ENCODE peak calls at places on chromosomes 13 and 19, in seven cellular contexts. E, H, J, Q, Y, M and G are unnamed samples.

GRCh38 chr13:84683448-84683847 is 801.2 kb upstream of the SLITRK1 start:
- DNase-seq in E (no peak), H (no peak), J (no peak), Q (no peak), Y (no peak), M (no peak), G (no peak)

GRCh38 chr19:6739390-6739883 is at the start of gene TRIP10:
- DNase-seq in E (peak; percentile 79), H (peak; percentile 75), J (peak; percentile 91), Q (no peak), Y (peak; percentile 65), M (peak; percentile 84), G (peak; percentile 79)

GRCh38 chr13:19817106-19817505 is 34.4 kb upstream of the PSPC1 start:
- DNase-seq in E (no peak), H (no peak), J (no peak), Q (no peak), Y (no peak), M (no peak), G (no peak)

GRCh38 chr13:113291997-113292862 is 4.8 kb upstream of the LAMP1 start:
- DNase-seq in E (peak; percentile 33), H (no peak), J (no peak), Q (no peak), Y (no peak), M (no peak), G (no peak)

GRCh38 chr19:41597600-41598041 is 21.7 kb downstream of the CEACAM21 start:
- DNase-seq in E (peak; percentile 87), H (peak; percentile 28), J (peak; percentile 79), Q (peak; percentile 16), Y (peak; percentile 99), M (peak; percentile 61), G (peak; percentile 57)

GRCh38 chr13:20191902-20192469 is 752 bp downstream of the GJB2 start:
- DNase-seq in E (no peak), H (no peak), J (no peak), Q (no peak), Y (no peak), M (peak; percentile 72), G (no peak)

GRCh38 chr13:30607908-30608307 is 9.8 kb upstream of the USPL1 start:
- DNase-seq in E (peak; percentile 22), H (no peak), J (no peak), Q (no peak), Y (no peak), M (peak; percentile 63), G (no peak)

GRCh38 chr13:67048084-67048792 is 181.9 kb downstream of the PCDH9 start:
- DNase-seq in E (no peak), H (no peak), J (no peak), Q (no peak), Y (no peak), M (no peak), G (no peak)

GRCh38 chr13:20828540-20829364 is 55.0 kb upstream of the EEF1AKMT1 start:
- DNase-seq in E (peak; percentile 48), H (no peak), J (peak; percentile 45), Q (peak; percentile 34), Y (peak; percentile 3), M (peak; percentile 68), G (peak; percentile 43)

GRCh38 chr19:41599175-41599966 is 23.4 kb downstream of the CEACAM21 start:
- DNase-seq in E (no peak), H (no peak), J (no peak), Q (no peak), Y (no peak), M (no peak), G (no peak)

GRCh38 chr19:29084266-29084665 is 128.7 kb downstream of the UQCRFS1 start:
- DNase-seq in E (no peak), H (no peak), J (peak; percentile 6), Q (peak; percentile 4), Y (peak; percentile 55), M (no peak), G (no peak)

GRCh38 chr13:43878897-43879322 is 630 bp downstream of the CCDC122 start:
- DNase-seq in E (peak; percentile 81), H (peak; percentile 75), J (peak; percentile 29), Q (peak; percentile 45), Y (peak; percentile 41), M (peak; percentile 59), G (no peak)

GRCh38 chr19:45539460-45539859 is 32.2 kb downstream of the VASP start:
- DNase-seq in E (no peak), H (no peak), J (no peak), Q (no peak), Y (no peak), M (no peak), G (no peak)

GRCh38 chr19:5452594-5453565 is 2.3 kb upstream of the ZNRF4 start:
- DNase-seq in E (no peak), H (no peak), J (no peak), Q (no peak), Y (peak; percentile 46), M (no peak), G (no peak)

GRCh38 chr19:50668416-50669318 is 19.4 kb downstream of the C19orf81 start:
- DNase-seq in E (no peak), H (no peak), J (no peak), Q (no peak), Y (no peak), M (no peak), G (no peak)

GRCh38 chr19:43610493-43610892 is 1.4 kb upstream of the SRRM5 start:
- DNase-seq in E (no peak), H (no peak), J (no peak), Q (no peak), Y (no peak), M (no peak), G (no peak)

GRCh38 chr19:6108721-6109633 is 1.3 kb downstream of the RFX2 start:
- DNase-seq in E (peak; percentile 59), H (peak; percentile 56), J (peak; percentile 31), Q (no peak), Y (no peak), M (no peak), G (no peak)

GRCh38 chr13:80469841-80470378 is 129.0 kb upstream of the SPRY2 start:
- DNase-seq in E (peak; percentile 59), H (no peak), J (peak; percentile 73), Q (no peak), Y (peak; percentile 32), M (peak; percentile 8), G (no peak)

GRCh38 chr19:17125728-17126677 is 50.4 kb downstream of the MYO9B start:
- DNase-seq in E (peak; percentile 90), H (peak; percentile 35), J (no peak), Q (no peak), Y (no peak), M (peak; percentile 59), G (no peak)

GRCh38 chr19:15323496-15324235 is 8.7 kb downstream of the BRD4 start:
- DNase-seq in E (peak; percentile 73), H (no peak), J (peak; percentile 45), Q (no peak), Y (no peak), M (peak; percentile 58), G (no peak)

GRCh38 chr19:35805518-35806102 is 7.0 kb downstream of the PRODH2 start:
- DNase-seq in E (no peak), H (no peak), J (no peak), Q (no peak), Y (no peak), M (no peak), G (no peak)

GRCh38 chr13:39102981-39103490 is 64.8 kb downstream of the NHLRC3 start:
- DNase-seq in E (no peak), H (peak; percentile 25), J (no peak), Q (no peak), Y (no peak), M (no peak), G (no peak)

GRCh38 chr19:57302020-57302465 is 18.2 kb upstream of the ZNF543 start:
- DNase-seq in E (peak; percentile 73), H (no peak), J (peak; percentile 91), Q (peak; percentile 95), Y (no peak), M (no peak), G (no peak)

GRCh38 chr13:24997367-24997967 is 98.5 kb upstream of the PABPC3 start:
- DNase-seq in E (peak; percentile 15), H (no peak), J (peak; percentile 10), Q (peak; percentile 3), Y (peak; percentile 11), M (peak; percentile 35), G (no peak)

GRCh38 chr13:66714795-66715194 is 515.3 kb downstream of the PCDH9 start:
- DNase-seq in E (no peak), H (no peak), J (no peak), Q (no peak), Y (no peak), M (no peak), G (no peak)

GRCh38 chr19:38721977-38722773 is 22.1 kb downstream of the CAPN12 start:
- DNase-seq in E (no peak), H (peak; percentile 92), J (no peak), Q (no peak), Y (no peak), M (no peak), G (peak; percentile 46)

GRCh38 chr19:45774765-45775164 is 5.7 kb upstream of the SIX5 start:
- DNase-seq in E (no peak), H (no peak), J (no peak), Q (no peak), Y (peak; percentile 71), M (no peak), G (no peak)

GRCh38 chr13:104137416-104137815 is 1071.2 kb upstream of the SLC10A2 start:
- DNase-seq in E (no peak), H (no peak), J (no peak), Q (no peak), Y (no peak), M (no peak), G (no peak)

GRCh38 chr13:33723365-33723764 is 94.6 kb upstream of the RFC3 start:
- DNase-seq in E (peak; percentile 6), H (no peak), J (no peak), Q (no peak), Y (no peak), M (no peak), G (no peak)

GRCh38 chr13:45341799-45342584 is 1.0 kb upstream of the TPT1 start:
- DNase-seq in E (peak; percentile 59), H (no peak), J (no peak), Q (no peak), Y (no peak), M (peak; percentile 79), G (no peak)

GRCh38 chr13:23806874-23807522 is 82.2 kb downstream of the MIPEP start:
- DNase-seq in E (no peak), H (no peak), J (no peak), Q (no peak), Y (no peak), M (no peak), G (no peak)

GRCh38 chr19:48424694-48425219 is 21.0 kb upstream of the GRWD1 start:
- DNase-seq in E (peak; percentile 78), H (peak; percentile 1), J (peak; percentile 63), Q (no peak), Y (peak; percentile 92), M (no peak), G (no peak)